ENCODE peak calls at places on chromosomes 3 and 15, in six cellular contexts. G is anterior cingulate cortex; I is hypothalamus; X is naive thymus-derived CD8-positive, alpha-beta T cell; F is colonic mucosa; Q is AG08396. E is an unnamed sample.

GRCh38 chr3:145951431-145951830 is 209.6 kb downstream of the PLOD2 start:
- DNase-seq in G (no peak), I (no peak), X (no peak), F (no peak), Q (no peak), E (no peak)

GRCh38 chr3:40008796-40009195 is 199.4 kb downstream of the MYRIP start:
- DNase-seq in G (no peak), I (no peak), X (no peak), F (no peak), Q (no peak), E (no peak)

GRCh38 chr15:57329582-57330367 is 46.5 kb upstream of the CGNL1 start:
- DNase-seq in G (no peak), I (no peak), X (no peak), F (no peak), Q (no peak), E (no peak)

GRCh38 chr15:66789029-66790025 is 87.3 kb downstream of the SMAD6 start:
- DNase-seq in G (no peak), I (no peak), X (no peak), F (no peak), Q (peak; percentile 72), E (peak; percentile 51)

GRCh38 chr3:58058654-58059263 is 50.5 kb downstream of the FLNB start:
- DNase-seq in G (no peak), I (no peak), X (no peak), F (no peak), Q (no peak), E (no peak)

GRCh38 chr15:76201536-76202255 is 109.6 kb downstream of the ETFA start:
- DNase-seq in G (no peak), I (no peak), X (no peak), F (no peak), Q (no peak), E (no peak)

GRCh38 chr15:90162956-90163355 is 38.2 kb upstream of the SEMA4B start:
- DNase-seq in G (no peak), I (no peak), X (no peak), F (no peak), Q (no peak), E (no peak)

GRCh38 chr15:60091150-60091549 is 87.0 kb downstream of the FOXB1 start:
- DNase-seq in G (no peak), I (no peak), X (no peak), F (no peak), Q (peak; percentile 73), E (peak; percentile 25)

GRCh38 chr3:149368201-149368849 is 9.1 kb downstream of the TM4SF1 start:
- DNase-seq in G (no peak), I (no peak), X (no peak), F (peak; percentile 68), Q (no peak), E (peak; percentile 53)

GRCh38 chr15:49110158-49110944 is 45.0 kb downstream of the COPS2 start:
- DNase-seq in G (no peak), I (no peak), X (no peak), F (no peak), Q (no peak), E (no peak)

GRCh38 chr3:52149021-52149420 is 5.2 kb downstream of the POC1A start:
- DNase-seq in G (no peak), I (no peak), X (no peak), F (no peak), Q (no peak), E (no peak)

GRCh38 chr3:40843851-40844548 is 319.2 kb downstream of the ZNF621 start:
- DNase-seq in G (no peak), I (no peak), X (no peak), F (no peak), Q (no peak), E (no peak)

GRCh38 chr15:68196445-68197169 is 8.5 kb downstream of the CALML4 start:
- DNase-seq in G (no peak), I (no peak), X (no peak), F (no peak), Q (no peak), E (no peak)

GRCh38 chr15:59199775-59200465 is 6.7 kb upstream of the LDHAL6B start:
- DNase-seq in G (no peak), I (no peak), X (no peak), F (no peak), Q (peak; percentile 40), E (peak; percentile 85)

GRCh38 chr15:70299931-70300858 is 202.5 kb upstream of the TLE3 start:
- DNase-seq in G (no peak), I (no peak), X (peak; percentile 15), F (no peak), Q (no peak), E (no peak)

GRCh38 chr15:57328479-57329250 is 47.6 kb upstream of the CGNL1 start:
- DNase-seq in G (no peak), I (no peak), X (no peak), F (no peak), Q (no peak), E (no peak)

GRCh38 chr3:129453732-129454131 is 13.7 kb downstream of the IFT122 start:
- DNase-seq in G (no peak), I (no peak), X (no peak), F (no peak), Q (peak; percentile 25), E (no peak)

GRCh38 chr3:20668411-20668810 is 482.4 kb upstream of the SGO1 start:
- DNase-seq in G (no peak), I (no peak), X (no peak), F (no peak), Q (no peak), E (peak; percentile 6)

GRCh38 chr15:69885182-69886041 is 212.3 kb downstream of the TLE3 start:
- DNase-seq in G (peak; percentile 10), I (no peak), X (no peak), F (no peak), Q (no peak), E (no peak)

GRCh38 chr15:59371458-59372351 is 966 bp downstream of the MYO1E start:
- DNase-seq in G (peak; percentile 64), I (peak; percentile 16), X (peak; percentile 11), F (peak; percentile 59), Q (peak; percentile 80), E (peak; percentile 32)

GRCh38 chr15:35058534-35059054 is 26.5 kb downstream of the NANOGP8 start:
- DNase-seq in G (no peak), I (no peak), X (no peak), F (no peak), Q (no peak), E (no peak)

GRCh38 chr3:66241466-66241865 is 20.7 kb downstream of the SLC25A26 start:
- DNase-seq in G (no peak), I (no peak), X (no peak), F (no peak), Q (no peak), E (no peak)

GRCh38 chr3:170361711-170362110 is 4.2 kb downstream of the SKIL start:
- DNase-seq in G (no peak), I (no peak), X (no peak), F (no peak), Q (no peak), E (no peak)

GRCh38 chr15:99096894-99097426 is 7.9 kb upstream of the SYNM start:
- DNase-seq in G (no peak), I (no peak), X (no peak), F (no peak), Q (no peak), E (no peak)